ENCODE peak calls at places on chromosomes 2 and 18, in six cellular contexts. J is CD4-positive, alpha-beta T cell; Q is HFF-Myc; N is sigmoid colon; S is fibroblast of lung; W is coronary artery. X is an unnamed sample.

GRCh38 chr18:24809173-24809955 is 348.9 kb downstream of the HRH4 start:
- DNase-seq in J (no peak), Q (no peak), N (no peak), S (no peak), W (no peak), X (no peak)

GRCh38 chr2:241882090-241882625 is 12.6 kb downstream of the RTP5 start:
- DNase-seq in J (no peak), Q (no peak), N (peak; percentile 91), S (no peak), W (no peak), X (peak; percentile 51)

GRCh38 chr18:29147944-29148343 is 971.0 kb upstream of the CDH2 start:
- DNase-seq in J (no peak), Q (peak; percentile 37), N (no peak), S (peak; percentile 82), W (no peak), X (no peak)

GRCh38 chr2:170122883-170123547 is 54.9 kb upstream of the MYO3B start:
- DNase-seq in J (no peak), Q (peak; percentile 33), N (no peak), S (peak; percentile 44), W (no peak), X (no peak)

GRCh38 chr2:219054956-219055903 is 5.5 kb downstream of the IHH start:
- DNase-seq in J (no peak), Q (no peak), N (no peak), S (no peak), W (no peak), X (no peak)

GRCh38 chr2:112136081-112136480 is 2.1 kb upstream of the FBLN7 start:
- DNase-seq in J (no peak), Q (no peak), N (no peak), S (no peak), W (no peak), X (no peak)

GRCh38 chr2:232505805-232506360 is 14.3 kb upstream of the PRSS56 start:
- DNase-seq in J (no peak), Q (no peak), N (no peak), S (no peak), W (no peak), X (no peak)

GRCh38 chr2:69012310-69013122 is 463 bp upstream of the ANTXR1 start:
- DNase-seq in J (peak; percentile 33), Q (peak; percentile 26), N (peak; percentile 84), S (peak; percentile 79), W (no peak), X (no peak)

GRCh38 chr2:208224802-208225201 is 30.1 kb downstream of the IDH1 start:
- DNase-seq in J (no peak), Q (no peak), N (no peak), S (no peak), W (no peak), X (no peak)

GRCh38 chr18:26460449-26461091 is 87.8 kb downstream of the KCTD1 start:
- DNase-seq in J (no peak), Q (no peak), N (no peak), S (no peak), W (no peak), X (peak; percentile 84)

GRCh38 chr2:186927867-186928191 is 78.9 kb upstream of the ZSWIM2 start:
- DNase-seq in J (no peak), Q (no peak), N (no peak), S (no peak), W (no peak), X (no peak)

GRCh38 chr2:224518806-224519580 is 66.2 kb downstream of the CUL3 start:
- DNase-seq in J (no peak), Q (no peak), N (no peak), S (peak; percentile 65), W (no peak), X (no peak)

GRCh38 chr18:44848931-44849330 is 168.2 kb downstream of the SETBP1 start:
- DNase-seq in J (no peak), Q (no peak), N (no peak), S (peak; percentile 14), W (no peak), X (no peak)

GRCh38 chr2:38146917-38147307 is 71.0 kb upstream of the CYP1B1 start:
- DNase-seq in J (no peak), Q (peak; percentile 97), N (peak; percentile 67), S (peak; percentile 97), W (no peak), X (peak; percentile 67)

DNA sequence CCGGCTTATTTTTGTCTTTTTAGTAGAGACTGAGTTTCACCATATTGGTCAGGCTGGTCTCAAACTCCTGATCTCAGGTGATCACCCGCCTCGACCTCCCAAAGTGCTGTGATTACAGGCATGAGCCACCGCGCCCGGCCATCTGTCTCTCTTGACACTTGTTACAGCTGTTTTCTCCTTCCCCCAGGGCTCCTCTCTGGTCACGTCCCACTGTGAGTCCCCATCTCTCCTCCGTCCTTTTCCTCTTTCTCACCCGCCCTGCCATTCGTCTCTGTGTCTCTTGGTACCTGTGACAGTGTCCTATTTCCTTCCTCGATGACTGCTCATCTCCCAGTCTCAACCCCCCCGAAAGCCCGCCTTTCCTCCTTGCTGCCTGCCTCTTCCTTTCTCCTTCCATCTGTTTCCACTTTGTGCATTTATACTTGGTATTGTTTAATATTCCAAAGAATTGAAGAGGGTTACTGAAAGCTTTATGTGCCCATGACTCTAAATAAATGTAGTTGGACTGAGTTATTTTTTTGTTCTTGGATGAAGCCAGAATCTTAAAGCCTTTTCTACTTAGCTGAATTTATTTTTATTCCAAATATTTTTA is 241.5 kb downstream of the SH3RF3 start:
- DNase-seq in J (no peak), Q (no peak), N (peak; percentile 58), S (no peak), W (peak; percentile 21), X (no peak)
- TF ChIP-seq CTCF in J (no peak), Q (no peak), N (no peak), S (no peak), W (no peak), X (no peak)

GRCh38 chr2:15874854-15875776 is 65.2 kb upstream of the MYCN start:
- DNase-seq in J (no peak), Q (no peak), N (no peak), S (no peak), W (no peak), X (no peak)

GRCh38 chr2:15871239-15871783 is 69.0 kb upstream of the MYCN start:
- DNase-seq in J (no peak), Q (no peak), N (no peak), S (no peak), W (no peak), X (no peak)

GRCh38 chr2:15872854-15873253 is 67.5 kb upstream of the MYCN start:
- DNase-seq in J (no peak), Q (no peak), N (no peak), S (no peak), W (no peak), X (no peak)

GRCh38 chr2:15875969-15876705 is 64.2 kb upstream of the MYCN start:
- DNase-seq in J (no peak), Q (no peak), N (no peak), S (no peak), W (no peak), X (no peak)

DNA sequence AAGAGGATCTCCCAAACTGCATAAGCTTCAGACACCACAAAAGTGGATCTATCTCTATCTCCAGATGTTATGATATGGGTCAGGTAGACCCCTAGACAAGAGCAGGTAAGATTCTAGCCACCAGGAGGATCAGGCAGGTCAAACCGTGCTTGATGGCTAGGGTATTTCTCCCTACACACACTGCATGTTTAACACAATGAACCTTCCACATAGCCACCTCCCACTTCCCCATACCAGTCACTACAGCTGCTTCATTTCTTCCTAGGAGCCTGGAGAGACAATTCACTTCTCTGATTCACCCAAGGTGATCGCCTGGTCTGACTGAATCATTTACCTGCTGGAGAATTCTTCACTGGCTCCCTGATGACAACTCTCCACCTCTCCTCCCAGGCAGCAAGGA is 66.0 kb upstream of the MYCN start:
- DNase-seq in J (no peak), Q (no peak), N (no peak), S (no peak), W (no peak), X (no peak)
- TF ChIP-seq CTCF in J (no peak), Q (no peak), N (no peak), S (no peak), W (no peak), X (no peak)

GRCh38 chr2:171707752-171708151 is 20.5 kb downstream of the DYNC1I2 start:
- DNase-seq in J (no peak), Q (no peak), N (no peak), S (no peak), W (no peak), X (no peak)

GRCh38 chr2:171709011-171709685 is 21.9 kb downstream of the DYNC1I2 start:
- DNase-seq in J (no peak), Q (no peak), N (no peak), S (no peak), W (no peak), X (no peak)

GRCh38 chr2:171706152-171706803 is 19.0 kb downstream of the DYNC1I2 start:
- DNase-seq in J (no peak), Q (peak; percentile 19), N (no peak), S (peak; percentile 49), W (no peak), X (no peak)

GRCh38 chr2:171702781-171703556 is 15.7 kb downstream of the DYNC1I2 start:
- DNase-seq in J (no peak), Q (no peak), N (no peak), S (peak; percentile 42), W (no peak), X (no peak)

GRCh38 chr2:171703574-171704347 is 16.5 kb downstream of the DYNC1I2 start:
- DNase-seq in J (no peak), Q (peak; percentile 22), N (no peak), S (peak; percentile 59), W (no peak), X (peak; percentile 12)
- TF ChIP-seq CTCF in J (peak; percentile 50), Q (peak; percentile 28), N (no peak), S (peak; percentile 40), W (no peak), X (peak; percentile 50)

GRCh38 chr2:39778775-39779751 is at the start of gene THUMPD2:
- DNase-seq in J (peak; percentile 34), Q (no peak), N (peak; percentile 84), S (peak; percentile 71), W (no peak), X (peak; percentile 35)

GRCh38 chr2:39779926-39780325 is 868 bp upstream of the THUMPD2 start:
- DNase-seq in J (no peak), Q (no peak), N (no peak), S (no peak), W (no peak), X (no peak)

GRCh38 chr2:39781697-39782096 is 2.6 kb upstream of the THUMPD2 start:
- DNase-seq in J (no peak), Q (no peak), N (no peak), S (peak; percentile 36), W (no peak), X (no peak)

GRCh38 chr2:39782591-39782990 is 3.5 kb upstream of the THUMPD2 start:
- DNase-seq in J (no peak), Q (no peak), N (no peak), S (no peak), W (no peak), X (no peak)

DNA sequence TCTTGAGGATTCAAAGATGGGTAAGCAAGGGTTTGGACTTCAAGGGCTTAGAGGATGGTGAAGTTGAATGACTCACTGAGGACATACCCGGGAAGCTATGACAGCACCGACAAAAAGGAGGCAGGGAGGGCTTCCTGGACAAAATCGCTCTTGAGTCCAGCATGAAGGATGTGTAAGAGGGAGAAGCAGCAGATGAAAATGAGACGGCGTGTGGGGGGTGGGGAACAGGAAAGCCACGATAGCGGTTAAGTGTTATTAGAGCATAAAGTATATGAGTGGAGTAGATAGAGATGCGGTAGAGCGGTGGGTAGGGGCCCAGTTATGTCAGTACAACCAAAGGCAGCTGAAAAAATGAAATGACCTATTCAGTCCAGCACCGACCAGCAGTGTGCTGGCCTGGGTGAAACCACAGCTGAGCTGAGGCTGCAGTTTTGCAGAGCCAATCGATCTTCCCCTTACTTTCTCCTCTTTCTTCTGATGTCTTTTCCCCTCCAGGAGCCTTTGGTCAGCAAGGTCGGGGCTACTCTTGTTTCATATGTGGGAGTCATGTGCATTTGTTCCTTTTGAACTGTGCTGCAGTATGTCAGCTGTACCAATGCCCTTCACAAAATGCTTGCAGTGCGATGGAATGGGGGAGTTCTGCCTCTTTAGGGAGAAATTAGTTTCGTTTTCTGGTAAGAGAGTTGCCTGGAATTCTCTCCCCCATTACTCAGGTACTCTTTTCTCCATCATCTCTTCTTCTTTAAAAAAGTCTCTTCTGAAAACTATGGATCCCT is 2.0 kb upstream of the THUMPD2 start:
- DNase-seq in J (no peak), Q (no peak), N (no peak), S (no peak), W (no peak), X (no peak)
- TF ChIP-seq CTCF in J (no peak), Q (no peak), N (no peak), S (no peak), W (no peak), X (no peak)